ENCODE peak calls at places on chromosome 20, in eight cellular contexts. One of them, this sample, is unnamed.

GRCh38 chr20:19757973-19758887 is at the start of gene RIN2:
- DNase-seq in heart left ventricle: peak; percentile 95
- DNase-seq in psoas muscle: peak; percentile 88
- DNase-seq in left ventricle myocardium inferior: peak; percentile 92
- DNase-seq in GM23248: peak; percentile 86
- DNase-seq in fibroblast of lung: peak; percentile 87
- DNase-seq in neural progenitor cell: peak; percentile 98
- DNase-seq in brain microvascular endothelial cell: peak; percentile 79
- DNase-seq in this sample: peak; percentile 64

GRCh38 chr20:50876816-50877215 is 54.4 kb downstream of the ADNP start:
- DNase-seq in heart left ventricle: no peak
- DNase-seq in psoas muscle: no peak
- DNase-seq in left ventricle myocardium inferior: no peak
- DNase-seq in GM23248: no peak
- DNase-seq in fibroblast of lung: no peak
- DNase-seq in neural progenitor cell: no peak
- DNase-seq in brain microvascular endothelial cell: no peak
- DNase-seq in this sample: no peak

GRCh38 chr20:50189681-50190250 is 864 bp upstream of the CEBPB start:
- DNase-seq in heart left ventricle: no peak
- DNase-seq in psoas muscle: peak; percentile 65
- DNase-seq in left ventricle myocardium inferior: peak; percentile 45
- DNase-seq in GM23248: peak; percentile 40
- DNase-seq in fibroblast of lung: no peak
- DNase-seq in neural progenitor cell: peak; percentile 23
- DNase-seq in brain microvascular endothelial cell: no peak
- DNase-seq in this sample: no peak

GRCh38 chr20:11952621-11953020 is 34.9 kb downstream of the BTBD3 start:
- DNase-seq in heart left ventricle: no peak
- DNase-seq in psoas muscle: no peak
- DNase-seq in left ventricle myocardium inferior: no peak
- DNase-seq in GM23248: peak; percentile 35
- DNase-seq in fibroblast of lung: peak; percentile 35
- DNase-seq in neural progenitor cell: no peak
- DNase-seq in brain microvascular endothelial cell: no peak
- DNase-seq in this sample: no peak

GRCh38 chr20:37145014-37145413 is 34.1 kb upstream of the RPN2 start:
- DNase-seq in heart left ventricle: no peak
- DNase-seq in psoas muscle: no peak
- DNase-seq in left ventricle myocardium inferior: no peak
- DNase-seq in GM23248: no peak
- DNase-seq in fibroblast of lung: no peak
- DNase-seq in neural progenitor cell: no peak
- DNase-seq in brain microvascular endothelial cell: no peak
- DNase-seq in this sample: no peak

GRCh38 chr20:37257993-37258392 is 3.6 kb downstream of the GHRH start:
- DNase-seq in heart left ventricle: no peak
- DNase-seq in psoas muscle: no peak
- DNase-seq in left ventricle myocardium inferior: no peak
- DNase-seq in GM23248: no peak
- DNase-seq in fibroblast of lung: no peak
- DNase-seq in neural progenitor cell: peak; percentile 58
- DNase-seq in brain microvascular endothelial cell: no peak
- DNase-seq in this sample: no peak

GRCh38 chr20:36312724-36313441 is 6.7 kb downstream of the DLGAP4 start:
- DNase-seq in heart left ventricle: no peak
- DNase-seq in psoas muscle: no peak
- DNase-seq in left ventricle myocardium inferior: no peak
- DNase-seq in GM23248: no peak
- DNase-seq in fibroblast of lung: no peak
- DNase-seq in neural progenitor cell: no peak
- DNase-seq in brain microvascular endothelial cell: no peak
- DNase-seq in this sample: no peak

GRCh38 chr20:16189371-16189770 is 383.9 kb downstream of the KIF16B start:
- DNase-seq in heart left ventricle: no peak
- DNase-seq in psoas muscle: no peak
- DNase-seq in left ventricle myocardium inferior: no peak
- DNase-seq in GM23248: no peak
- DNase-seq in fibroblast of lung: no peak
- DNase-seq in neural progenitor cell: peak; percentile 57
- DNase-seq in brain microvascular endothelial cell: no peak
- DNase-seq in this sample: no peak

GRCh38 chr20:63183422-63184146 is 32.3 kb downstream of the YTHDF1 start:
- DNase-seq in heart left ventricle: no peak
- DNase-seq in psoas muscle: no peak
- DNase-seq in left ventricle myocardium inferior: no peak
- DNase-seq in GM23248: peak; percentile 53
- DNase-seq in fibroblast of lung: no peak
- DNase-seq in neural progenitor cell: peak; percentile 74
- DNase-seq in brain microvascular endothelial cell: peak; percentile 25
- DNase-seq in this sample: peak; percentile 30

GRCh38 chr20:33947709-33948295 is 45.9 kb upstream of the RALY start:
- DNase-seq in heart left ventricle: no peak
- DNase-seq in psoas muscle: no peak
- DNase-seq in left ventricle myocardium inferior: no peak
- DNase-seq in GM23248: peak; percentile 28
- DNase-seq in fibroblast of lung: peak; percentile 6
- DNase-seq in neural progenitor cell: peak; percentile 86
- DNase-seq in brain microvascular endothelial cell: peak; percentile 16
- DNase-seq in this sample: no peak

GRCh38 chr20:49291200-49291599 is 13.3 kb upstream of the ZNFX1 start:
- DNase-seq in heart left ventricle: no peak
- DNase-seq in psoas muscle: no peak
- DNase-seq in left ventricle myocardium inferior: no peak
- DNase-seq in GM23248: no peak
- DNase-seq in fibroblast of lung: no peak
- DNase-seq in neural progenitor cell: no peak
- DNase-seq in brain microvascular endothelial cell: no peak
- DNase-seq in this sample: no peak

GRCh38 chr20:53865905-53866786 is 204.2 kb downstream of the BCAS1 start:
- DNase-seq in heart left ventricle: peak; percentile 33
- DNase-seq in psoas muscle: no peak
- DNase-seq in left ventricle myocardium inferior: no peak
- DNase-seq in GM23248: peak; percentile 65
- DNase-seq in fibroblast of lung: peak; percentile 75
- DNase-seq in neural progenitor cell: peak; percentile 76
- DNase-seq in brain microvascular endothelial cell: peak; percentile 46
- DNase-seq in this sample: peak; percentile 77

GRCh38 chr20:38485041-38485440 is 12.4 kb downstream of the RALGAPB start:
- DNase-seq in heart left ventricle: no peak
- DNase-seq in psoas muscle: no peak
- DNase-seq in left ventricle myocardium inferior: no peak
- DNase-seq in GM23248: no peak
- DNase-seq in fibroblast of lung: no peak
- DNase-seq in neural progenitor cell: no peak
- DNase-seq in brain microvascular endothelial cell: no peak
- DNase-seq in this sample: no peak

GRCh38 chr20:56676679-56677078 is 47.6 kb downstream of the TFAP2C start:
- DNase-seq in heart left ventricle: no peak
- DNase-seq in psoas muscle: no peak
- DNase-seq in left ventricle myocardium inferior: no peak
- DNase-seq in GM23248: no peak
- DNase-seq in fibroblast of lung: no peak
- DNase-seq in neural progenitor cell: no peak
- DNase-seq in brain microvascular endothelial cell: no peak
- DNase-seq in this sample: no peak

GRCh38 chr20:39993737-39994136 is 695.3 kb downstream of the MAFB start:
- DNase-seq in heart left ventricle: peak; percentile 29
- DNase-seq in psoas muscle: no peak
- DNase-seq in left ventricle myocardium inferior: peak; percentile 17
- DNase-seq in GM23248: no peak
- DNase-seq in fibroblast of lung: no peak
- DNase-seq in neural progenitor cell: no peak
- DNase-seq in brain microvascular endothelial cell: no peak
- DNase-seq in this sample: no peak

GRCh38 chr20:61993058-61993457 is 72.6 kb downstream of the TAF4 start:
- DNase-seq in heart left ventricle: no peak
- DNase-seq in psoas muscle: no peak
- DNase-seq in left ventricle myocardium inferior: no peak
- DNase-seq in GM23248: no peak
- DNase-seq in fibroblast of lung: no peak
- DNase-seq in neural progenitor cell: no peak
- DNase-seq in brain microvascular endothelial cell: no peak
- DNase-seq in this sample: no peak

GRCh38 chr20:11777861-11778570 is 139.7 kb upstream of the BTBD3 start:
- DNase-seq in heart left ventricle: no peak
- DNase-seq in psoas muscle: no peak
- DNase-seq in left ventricle myocardium inferior: no peak
- DNase-seq in GM23248: peak; percentile 54
- DNase-seq in fibroblast of lung: peak; percentile 48
- DNase-seq in neural progenitor cell: no peak
- DNase-seq in brain microvascular endothelial cell: peak; percentile 42
- DNase-seq in this sample: no peak

GRCh38 chr20:6632187-6632586 is 135.3 kb upstream of the BMP2 start:
- DNase-seq in heart left ventricle: peak; percentile 52
- DNase-seq in psoas muscle: peak; percentile 26
- DNase-seq in left ventricle myocardium inferior: peak; percentile 27
- DNase-seq in GM23248: peak; percentile 24
- DNase-seq in fibroblast of lung: peak; percentile 81
- DNase-seq in neural progenitor cell: no peak
- DNase-seq in brain microvascular endothelial cell: peak; percentile 43
- DNase-seq in this sample: no peak

GRCh38 chr20:46175127-46175494 is 57.0 kb downstream of the CD40 start:
- DNase-seq in heart left ventricle: no peak
- DNase-seq in psoas muscle: no peak
- DNase-seq in left ventricle myocardium inferior: no peak
- DNase-seq in GM23248: no peak
- DNase-seq in fibroblast of lung: no peak
- DNase-seq in neural progenitor cell: no peak
- DNase-seq in brain microvascular endothelial cell: no peak
- DNase-seq in this sample: no peak
- H3K4me3 ChIP-seq in heart left ventricle: no peak overlapping the region
- H3K4me3 ChIP-seq in psoas muscle: no peak overlapping the region
- H3K4me3 ChIP-seq in left ventricle myocardium inferior: no peak overlapping the region
- H3K4me3 ChIP-seq in GM23248: no peak overlapping the region
- H3K4me3 ChIP-seq in fibroblast of lung: no peak overlapping the region
- H3K4me3 ChIP-seq in neural progenitor cell: peak overlapping the region; percentile 30
- H3K4me3 ChIP-seq in brain microvascular endothelial cell: no peak overlapping the region
- H3K4me3 ChIP-seq in this sample: no peak overlapping the region

GRCh38 chr20:41091926-41092325 is 45.4 kb upstream of the PLCG1 start:
- DNase-seq in heart left ventricle: no peak
- DNase-seq in psoas muscle: no peak
- DNase-seq in left ventricle myocardium inferior: no peak
- DNase-seq in GM23248: no peak
- DNase-seq in fibroblast of lung: no peak
- DNase-seq in neural progenitor cell: no peak
- DNase-seq in brain microvascular endothelial cell: no peak
- DNase-seq in this sample: no peak

GRCh38 chr20:41086402-41087324 is 50.7 kb upstream of the PLCG1 start:
- DNase-seq in heart left ventricle: no peak
- DNase-seq in psoas muscle: no peak
- DNase-seq in left ventricle myocardium inferior: no peak
- DNase-seq in GM23248: no peak
- DNase-seq in fibroblast of lung: no peak
- DNase-seq in neural progenitor cell: no peak
- DNase-seq in brain microvascular endothelial cell: no peak
- DNase-seq in this sample: no peak

GRCh38 chr20:41087325-41087685 is 50.0 kb upstream of the PLCG1 start:
- DNase-seq in heart left ventricle: no peak
- DNase-seq in psoas muscle: no peak
- DNase-seq in left ventricle myocardium inferior: no peak
- DNase-seq in GM23248: no peak
- DNase-seq in fibroblast of lung: no peak
- DNase-seq in neural progenitor cell: no peak
- DNase-seq in brain microvascular endothelial cell: no peak
- DNase-seq in this sample: no peak

GRCh38 chr20:41087777-41088176 is 49.6 kb upstream of the PLCG1 start:
- DNase-seq in heart left ventricle: no peak
- DNase-seq in psoas muscle: no peak
- DNase-seq in left ventricle myocardium inferior: no peak
- DNase-seq in GM23248: no peak
- DNase-seq in fibroblast of lung: no peak
- DNase-seq in neural progenitor cell: no peak
- DNase-seq in brain microvascular endothelial cell: no peak
- DNase-seq in this sample: no peak

GRCh38 chr20:41089555-41089954 is 47.8 kb upstream of the PLCG1 start:
- DNase-seq in heart left ventricle: no peak
- DNase-seq in psoas muscle: no peak
- DNase-seq in left ventricle myocardium inferior: no peak
- DNase-seq in GM23248: no peak
- DNase-seq in fibroblast of lung: no peak
- DNase-seq in neural progenitor cell: no peak
- DNase-seq in brain microvascular endothelial cell: no peak
- DNase-seq in this sample: no peak
- H3K36me3 ChIP-seq in heart left ventricle: peaks cover 81% of the 10 kb centered on the region
- H3K36me3 ChIP-seq in psoas muscle: peaks cover 14% of the 10 kb centered on the region
- H3K36me3 ChIP-seq in left ventricle myocardium inferior: peaks cover 83% of the 10 kb centered on the region
- H3K36me3 ChIP-seq in GM23248: peaks cover 47% of the 10 kb centered on the region
- H3K36me3 ChIP-seq in fibroblast of lung: peaks cover 5% of the 10 kb centered on the region
- H3K36me3 ChIP-seq in neural progenitor cell: peaks cover 24% of the 10 kb centered on the region
- H3K36me3 ChIP-seq in brain microvascular endothelial cell: peaks cover 55% of the 10 kb centered on the region
- H3K36me3 ChIP-seq in this sample: peaks cover 81% of the 10 kb centered on the region

GRCh38 chr20:4174909-4175308 is 159.6 kb upstream of the RNF24 start:
- DNase-seq in heart left ventricle: no peak
- DNase-seq in psoas muscle: no peak
- DNase-seq in left ventricle myocardium inferior: no peak
- DNase-seq in GM23248: no peak
- DNase-seq in fibroblast of lung: no peak
- DNase-seq in neural progenitor cell: no peak
- DNase-seq in brain microvascular endothelial cell: no peak
- DNase-seq in this sample: no peak
- H3K4me3 ChIP-seq in heart left ventricle: no peak overlapping the region
- H3K4me3 ChIP-seq in psoas muscle: no peak overlapping the region
- H3K4me3 ChIP-seq in left ventricle myocardium inferior: no peak overlapping the region
- H3K4me3 ChIP-seq in GM23248: no peak overlapping the region
- H3K4me3 ChIP-seq in fibroblast of lung: no peak overlapping the region
- H3K4me3 ChIP-seq in neural progenitor cell: no peak overlapping the region
- H3K4me3 ChIP-seq in brain microvascular endothelial cell: no peak overlapping the region
- H3K4me3 ChIP-seq in this sample: no peak overlapping the region

DNA sequence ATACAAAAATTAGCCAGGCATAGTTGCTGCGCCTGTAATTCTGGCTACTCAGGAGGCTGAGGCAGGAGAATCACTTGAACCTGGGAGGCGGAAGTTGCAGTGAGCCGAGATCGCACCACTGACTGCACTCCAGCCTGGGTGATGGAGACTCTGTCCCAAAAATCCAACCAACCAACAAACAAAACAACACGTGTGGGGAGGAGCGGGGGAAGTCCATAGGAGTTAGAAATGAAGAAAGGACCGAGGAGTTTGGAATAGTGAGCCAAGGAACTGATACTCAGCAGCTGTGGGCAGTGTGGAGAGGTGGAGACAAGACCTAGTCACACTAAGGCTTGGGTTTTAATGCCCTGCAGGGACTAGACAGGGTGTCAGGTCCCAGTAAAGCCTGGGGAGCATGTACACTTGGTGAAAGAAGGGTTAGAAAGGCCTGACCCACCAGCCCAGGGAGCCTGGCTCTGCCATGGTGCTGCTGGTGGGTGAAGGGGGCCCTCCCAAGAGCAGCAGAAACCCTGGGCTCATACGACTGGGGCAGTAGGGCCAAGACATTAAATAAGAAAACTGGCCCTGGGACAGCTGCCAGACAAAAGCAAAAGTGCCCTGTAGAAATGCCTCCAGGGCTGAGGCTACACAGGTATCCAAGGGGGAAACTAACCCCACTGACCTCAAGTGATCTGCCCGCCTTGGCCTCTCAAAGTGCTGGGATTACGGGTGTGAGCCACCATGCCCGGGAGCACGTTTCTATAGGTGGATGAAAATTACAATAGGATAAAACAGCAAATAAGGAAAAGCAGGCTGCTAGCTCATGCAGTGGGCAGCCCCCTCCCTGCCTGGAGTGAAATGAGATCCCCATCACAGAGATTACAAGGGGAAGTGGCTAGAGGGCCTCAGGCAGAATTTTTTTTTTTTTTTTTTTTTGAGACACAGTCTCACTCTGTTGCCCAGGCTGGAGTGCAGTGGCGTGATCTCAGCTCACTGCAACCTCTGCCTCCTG is 58.0 kb downstream of the MYH7B start:
- DNase-seq in heart left ventricle: no peak
- DNase-seq in psoas muscle: peak; percentile 6
- DNase-seq in left ventricle myocardium inferior: no peak
- DNase-seq in GM23248: no peak
- DNase-seq in fibroblast of lung: no peak
- DNase-seq in neural progenitor cell: no peak
- DNase-seq in brain microvascular endothelial cell: no peak
- DNase-seq in this sample: no peak
- H3K36me3 ChIP-seq in heart left ventricle: peaks cover 98% of the 10 kb centered on the region
- H3K36me3 ChIP-seq in psoas muscle: peaks cover 9% of the 10 kb centered on the region
- H3K36me3 ChIP-seq in left ventricle myocardium inferior: peaks cover 87% of the 10 kb centered on the region
- H3K36me3 ChIP-seq in GM23248: peaks cover 51% of the 10 kb centered on the region
- H3K36me3 ChIP-seq in fibroblast of lung: peaks cover 25% of the 10 kb centered on the region
- H3K36me3 ChIP-seq in neural progenitor cell: no peaks in the 10 kb centered on the region
- H3K36me3 ChIP-seq in brain microvascular endothelial cell: peaks cover 66% of the 10 kb centered on the region
- H3K36me3 ChIP-seq in this sample: peaks cover 82% of the 10 kb centered on the region

This sample was measured in MG63.